ENCODE peak calls at places on chromosome 7, in four cellular contexts. N, S, E and C are unnamed samples.

GRCh38 chr7:142795339-142795863 is 24.6 kb downstream of the PRSS2 start:
- DNase-seq in S (no peak), N (peak; percentile 86), E (no peak), C (no peak)

GRCh38 chr7:159154243-159154642 is 9.6 kb upstream of the VIPR2 start:
- DNase-seq in S (no peak), E (no peak), N (no peak), C (no peak)

GRCh38 chr7:115719963-115720362 is 310.6 kb downstream of the TFEC start:
- DNase-seq in S (no peak), E (no peak), N (no peak), C (no peak)

GRCh38 chr7:107318523-107319160 is 149.8 kb downstream of the HBP1 start:
- DNase-seq in E (no peak), N (no peak), S (no peak), C (no peak)

GRCh38 chr7:140641532-140642191 is 1.0 kb upstream of the DENND2A start:
- DNase-seq in N (no peak), S (no peak), E (no peak), C (peak; percentile 51)

GRCh38 chr7:128393526-128394330 is 16.1 kb downstream of the IMPDH1 start:
- DNase-seq in N (no peak), E (no peak), S (no peak), C (no peak)

GRCh38 chr7:150385240-150385830 is 6.2 kb downstream of the ZNF775 start:
- DNase-seq in N (no peak), E (no peak), S (no peak), C (peak; percentile 17)

GRCh38 chr7:87435546-87435945 is 39.9 kb downstream of the ABCB4 start:
- DNase-seq in S (no peak), N (no peak), E (no peak), C (no peak)

GRCh38 chr7:25014735-25015134 is 34.8 kb upstream of the OSBPL3 start:
- DNase-seq in E (no peak), N (no peak), S (no peak), C (no peak)

GRCh38 chr7:22377690-22378089 is 20.7 kb upstream of the RAPGEF5 start:
- DNase-seq in N (no peak), E (no peak), S (no peak), C (no peak)

GRCh38 chr7:112411186-112411795 is 39.0 kb upstream of the IFRD1 start:
- DNase-seq in E (peak; percentile 14), N (no peak), S (peak; percentile 42), C (peak; percentile 21)

DNA sequence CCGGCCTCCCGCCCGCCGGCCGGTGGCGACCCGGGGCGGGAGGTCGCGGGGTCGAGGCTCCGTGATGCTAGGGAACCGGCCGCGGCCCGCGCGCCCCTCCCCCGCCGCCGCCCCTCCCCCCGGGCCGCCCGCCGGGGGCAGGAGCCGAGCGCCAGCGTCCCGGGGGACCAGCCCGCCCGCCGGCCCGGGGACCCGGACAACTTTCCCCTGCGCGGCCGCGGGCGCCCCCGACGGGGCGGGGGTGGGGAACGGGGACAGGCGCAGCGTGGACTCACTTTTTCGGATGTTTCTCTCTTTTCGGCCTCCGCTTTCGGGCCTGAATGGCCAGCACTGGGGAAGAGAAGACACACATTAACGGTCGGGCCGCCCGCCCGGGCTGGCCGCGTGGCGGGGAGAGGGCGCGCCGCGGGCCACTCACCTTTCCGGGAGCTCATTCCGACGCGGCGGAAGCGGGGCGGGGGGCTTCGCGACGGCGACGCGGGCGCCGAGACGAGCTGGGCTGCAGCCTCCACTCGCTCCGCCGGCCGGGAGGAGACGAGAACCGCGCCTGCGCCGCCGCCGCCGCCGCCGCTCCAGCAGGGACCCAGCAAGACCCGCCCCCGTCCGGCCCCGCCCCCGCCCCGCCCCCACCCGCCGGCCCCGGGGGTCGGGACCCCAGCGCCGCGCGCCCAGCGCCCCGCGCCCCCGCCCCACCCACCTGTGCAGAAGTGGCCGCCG is at the start of gene SRPK2:
- DNase-seq in N (peak; percentile 73), E (peak; percentile 79), S (peak; percentile 81), C (peak; percentile 73)
- TF ChIP-seq POLR2A in N (no peak), E (peak; percentile 75), S (peak; percentile 35), C (peak; percentile 26)

GRCh38 chr7:104328970-104329825 is 795 bp downstream of the LHFPL3 start:
- DNase-seq in E (no peak), N (no peak), S (no peak), C (no peak)
- H3K27me3 ChIP-seq in E (peaks cover 15% of the 10 kb centered on the region), N (peaks cover 15% of the 10 kb centered on the region), S (peaks cover 11% of the 10 kb centered on the region), C (no peaks in the 10 kb centered on the region)

DNA sequence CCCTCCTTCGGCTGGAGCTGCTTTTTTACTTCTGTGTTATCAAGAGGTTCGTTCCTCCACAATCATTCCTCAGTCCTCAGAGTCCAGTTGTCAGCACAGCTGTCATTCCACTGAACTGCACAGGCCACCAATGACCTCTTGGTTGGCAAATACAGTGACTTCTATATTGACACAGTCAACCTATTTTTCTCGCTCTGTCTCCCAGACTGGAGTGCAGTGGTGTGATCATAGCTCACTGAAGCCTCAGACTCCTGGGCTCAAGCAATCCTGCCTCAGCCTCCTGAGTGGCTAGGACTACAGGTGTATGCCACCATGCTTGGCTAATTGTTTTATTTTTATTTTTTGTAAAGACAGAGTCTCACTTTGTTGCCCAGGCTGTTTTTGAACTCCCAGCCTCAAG is 27.7 kb downstream of the CRCP start:
- DNase-seq in N (no peak), E (no peak), S (peak; percentile 31), C (no peak)
- TF ChIP-seq POLR2A in N (no peak), E (no peak), S (no peak), C (no peak)

GRCh38 chr7:906776-907157 is 30.4 kb downstream of the GET4 start:
- DNase-seq in S (no peak), E (no peak), N (no peak), C (no peak)
- H3K27me3 ChIP-seq in S (no peaks in the 10 kb centered on the region), E (no peaks in the 10 kb centered on the region), N (no peaks in the 10 kb centered on the region), C (no peaks in the 10 kb centered on the region)

GRCh38 chr7:69632280-69632679 is 34.0 kb downstream of the AUTS2 start:
- DNase-seq in E (no peak), S (no peak), N (no peak), C (no peak)

GRCh38 chr7:69640216-69640615 is 41.9 kb downstream of the AUTS2 start:
- DNase-seq in S (no peak), N (no peak), E (no peak), C (no peak)

GRCh38 chr7:69633122-69633892 is 35.0 kb downstream of the AUTS2 start:
- DNase-seq in E (no peak), S (no peak), N (no peak), C (no peak)

GRCh38 chr7:69638674-69639073 is 40.4 kb downstream of the AUTS2 start:
- DNase-seq in S (no peak), N (no peak), E (no peak), C (no peak)

GRCh38 chr7:69635572-69636190 is 37.4 kb downstream of the AUTS2 start:
- DNase-seq in N (no peak), S (no peak), E (no peak), C (no peak)
- TF ChIP-seq POLR2A in N (no peak), S (no peak), E (no peak), C (no peak)

DNA sequence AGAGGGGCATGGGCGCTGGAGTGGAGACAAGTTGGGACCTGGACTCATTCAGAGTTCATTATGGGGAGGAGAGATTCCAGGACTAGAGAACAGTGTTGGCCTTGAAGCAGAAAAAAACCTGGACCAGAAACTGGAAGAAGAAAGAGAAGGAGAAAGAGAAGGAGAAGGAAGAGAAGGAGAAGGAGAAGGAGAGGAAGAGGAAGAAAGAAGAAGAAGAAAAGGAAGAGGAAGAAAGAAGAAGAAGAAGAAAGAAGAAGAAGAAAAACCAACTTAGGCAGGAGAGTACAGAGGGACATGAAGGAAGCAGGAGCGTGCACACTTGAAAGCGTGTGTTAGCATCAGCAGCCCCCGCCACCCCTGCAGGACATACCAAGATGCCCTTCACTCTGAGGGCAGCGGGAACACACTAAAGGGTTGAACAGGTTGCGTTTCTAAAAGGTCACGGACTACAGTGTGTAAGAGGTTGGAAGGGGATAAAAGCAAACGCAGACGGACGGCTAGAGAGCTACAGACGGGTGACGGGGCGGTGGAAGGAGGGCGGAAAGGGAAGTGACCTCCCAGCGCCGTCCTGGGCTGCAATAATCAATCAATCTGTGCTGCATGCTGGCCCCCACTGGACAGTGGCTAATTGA is 95.3 kb downstream of the SEC61G start:
- DNase-seq in S (no peak), N (no peak), E (no peak), C (no peak)
- H3K27me3 ChIP-seq in S (no peaks in the 10 kb centered on the region), N (no peaks in the 10 kb centered on the region), E (no peaks in the 10 kb centered on the region), C (no peaks in the 10 kb centered on the region)

GRCh38 chr7:5422324-5423271 is 1.0 kb downstream of the TNRC18 start:
- DNase-seq in S (peak; percentile 27), E (no peak), N (no peak), C (peak; percentile 53)

GRCh38 chr7:5425507-5426225 is 2.0 kb upstream of the TNRC18 start:
- DNase-seq in E (peak; percentile 81), N (no peak), S (peak; percentile 79), C (peak; percentile 93)

GRCh38 chr7:5423272-5423843 is at the start of gene TNRC18:
- DNase-seq in E (peak; percentile 47), S (peak; percentile 43), N (no peak), C (peak; percentile 78)

GRCh38 chr7:5424689-5425506 is 1.3 kb upstream of the TNRC18 start:
- DNase-seq in E (peak; percentile 65), N (no peak), S (peak; percentile 43), C (peak; percentile 64)

DNA sequence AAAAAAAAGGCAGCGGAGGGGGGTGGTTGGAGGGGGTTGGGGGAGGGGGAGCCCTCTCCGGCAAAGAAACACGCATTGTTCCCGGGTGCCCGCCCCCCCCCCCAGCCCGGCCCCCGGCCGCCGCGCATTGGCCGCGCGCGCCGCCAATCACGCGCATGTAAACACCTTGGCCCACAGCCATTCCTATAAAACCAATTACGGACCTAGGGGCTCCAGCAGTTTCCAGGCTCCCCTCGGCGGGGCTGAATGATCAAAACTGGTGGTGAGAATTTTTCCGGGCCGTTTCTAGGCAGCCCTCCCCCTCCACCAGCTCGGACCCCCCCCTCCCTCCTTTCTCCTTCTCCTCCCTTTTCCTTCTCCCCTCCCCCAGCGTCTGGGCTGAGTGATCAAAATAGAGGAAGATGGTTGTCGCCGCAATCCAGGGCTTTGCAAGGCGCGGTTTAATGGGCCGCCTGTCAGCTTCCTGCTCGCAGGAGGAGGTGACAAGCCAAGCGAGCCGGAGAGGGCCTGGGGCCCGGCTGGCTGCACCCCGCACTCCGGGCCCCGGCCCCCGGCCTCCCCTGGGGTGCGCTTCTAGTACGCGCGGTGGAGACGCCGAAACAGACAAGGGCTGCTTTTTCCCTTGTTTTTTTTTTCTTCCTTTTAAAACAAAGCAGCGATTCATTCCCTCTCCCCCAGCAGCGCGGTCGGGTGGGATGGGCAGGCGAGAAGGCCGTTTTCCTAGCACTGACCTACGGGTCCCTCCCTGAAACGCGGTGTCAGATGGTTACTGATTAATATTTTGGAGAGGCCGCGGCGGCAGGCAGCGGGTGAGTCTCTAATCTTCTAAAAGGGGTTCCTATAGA is 432 bp upstream of the TNRC18 start:
- DNase-seq in N (peak; percentile 74), S (peak; percentile 97), E (peak; percentile 95), C (peak; percentile 96)
- TF ChIP-seq POLR2A in N (peak; percentile 68), S (peak; percentile 62), E (peak; percentile 76), C (peak; percentile 43)

GRCh38 chr7:34042406-34042805 is 137.1 kb downstream of the BMPER start:
- DNase-seq in E (no peak), N (no peak), S (no peak), C (no peak)
- H3K27me3 ChIP-seq in E (no peaks in the 10 kb centered on the region), N (no peaks in the 10 kb centered on the region), S (no peaks in the 10 kb centered on the region), C (no peaks in the 10 kb centered on the region)